ENCODE peak calls at places on chromosomes 12 and 14, in five cellular contexts. One of them, this sample, is unnamed. For H3K9me3, the result is how much of the 10 kb centered on the place peaks cover.

GRCh38 chr14:34324363-34324795 is 137.7 kb downstream of the SPTSSA start:
- DNase-seq in left lung: no peak
- DNase-seq in tibial artery: no peak
- DNase-seq in gastrocnemius medialis: no peak
- DNase-seq in tibial nerve: no peak
- DNase-seq in this sample: no peak

GRCh38 chr14:42192659-42193425 is 586.2 kb downstream of the LRFN5 start:
- DNase-seq in left lung: no peak
- DNase-seq in tibial artery: no peak
- DNase-seq in gastrocnemius medialis: no peak
- DNase-seq in tibial nerve: no peak
- DNase-seq in this sample: no peak

GRCh38 chr14:68789798-68790655 is 2.8 kb downstream of the ZFP36L1 start:
- DNase-seq in left lung: no peak
- DNase-seq in tibial artery: no peak
- DNase-seq in gastrocnemius medialis: no peak
- DNase-seq in tibial nerve: no peak
- DNase-seq in this sample: peak

GRCh38 chr14:78666336-78667056 is 496.3 kb downstream of the NRXN3 start:
- DNase-seq in left lung: no peak
- DNase-seq in tibial artery: no peak
- DNase-seq in gastrocnemius medialis: no peak
- DNase-seq in tibial nerve: no peak
- DNase-seq in this sample: no peak

GRCh38 chr12:48917857-48918537 is 7.3 kb downstream of the FKBP11 start:
- DNase-seq in left lung: no peak
- DNase-seq in tibial artery: no peak
- DNase-seq in gastrocnemius medialis: no peak
- DNase-seq in tibial nerve: no peak
- DNase-seq in this sample: no peak

GRCh38 chr12:101823039-101823438 is 7.7 kb downstream of the GNPTAB start:
- DNase-seq in left lung: no peak
- DNase-seq in tibial artery: no peak
- DNase-seq in gastrocnemius medialis: peak
- DNase-seq in tibial nerve: no peak
- DNase-seq in this sample: no peak

GRCh38 chr12:56723889-56724659 is 1.0 kb downstream of the NACA start:
- DNase-seq in left lung: no peak
- DNase-seq in tibial artery: peak
- DNase-seq in gastrocnemius medialis: peak
- DNase-seq in tibial nerve: peak
- DNase-seq in this sample: peak

GRCh38 chr12:31245822-31246469 is 80.0 kb downstream of the SINHCAF start:
- DNase-seq in left lung: no peak
- DNase-seq in tibial artery: no peak
- DNase-seq in gastrocnemius medialis: no peak
- DNase-seq in tibial nerve: no peak
- DNase-seq in this sample: no peak

GRCh38 chr12:113479578-113480335 is 8.1 kb upstream of the LHX5 start:
- DNase-seq in left lung: no peak
- DNase-seq in tibial artery: no peak
- DNase-seq in gastrocnemius medialis: no peak
- DNase-seq in tibial nerve: no peak
- DNase-seq in this sample: no peak

GRCh38 chr12:1691123-1692007 is 495 bp downstream of the ADIPOR2 start:
- DNase-seq in left lung: peak
- DNase-seq in tibial artery: peak
- DNase-seq in gastrocnemius medialis: no peak
- DNase-seq in tibial nerve: no peak
- DNase-seq in this sample: peak

GRCh38 chr14:92471919-92472318 is 41.7 kb upstream of the RIN3 start:
- DNase-seq in left lung: no peak
- DNase-seq in tibial artery: no peak
- DNase-seq in gastrocnemius medialis: no peak
- DNase-seq in tibial nerve: no peak
- DNase-seq in this sample: no peak
- H3K27ac ChIP-seq in left lung: no peak
- H3K27ac ChIP-seq in tibial artery: no peak
- H3K27ac ChIP-seq in gastrocnemius medialis: no peak
- H3K27ac ChIP-seq in tibial nerve: no peak
- H3K27ac ChIP-seq in this sample: no peak

GRCh38 chr14:106838991-106839769 is 1312.8 kb downstream of the TMEM121 start:
- DNase-seq in left lung: no peak
- DNase-seq in tibial artery: no peak
- DNase-seq in gastrocnemius medialis: no peak
- DNase-seq in tibial nerve: no peak
- DNase-seq in this sample: no peak
- H3K9me3 ChIP-seq in left lung: under half
- H3K9me3 ChIP-seq in tibial artery: under half
- H3K9me3 ChIP-seq in gastrocnemius medialis: under half
- H3K9me3 ChIP-seq in tibial nerve: under half
- H3K9me3 ChIP-seq in this sample: under half

GRCh38 chr14:92625213-92625612 is 111.6 kb downstream of the RIN3 start:
- DNase-seq in left lung: no peak
- DNase-seq in tibial artery: no peak
- DNase-seq in gastrocnemius medialis: no peak
- DNase-seq in tibial nerve: no peak
- DNase-seq in this sample: no peak
- H3K27ac ChIP-seq in left lung: peak
- H3K27ac ChIP-seq in tibial artery: no peak
- H3K27ac ChIP-seq in gastrocnemius medialis: no peak
- H3K27ac ChIP-seq in tibial nerve: peak
- H3K27ac ChIP-seq in this sample: peak

DNA sequence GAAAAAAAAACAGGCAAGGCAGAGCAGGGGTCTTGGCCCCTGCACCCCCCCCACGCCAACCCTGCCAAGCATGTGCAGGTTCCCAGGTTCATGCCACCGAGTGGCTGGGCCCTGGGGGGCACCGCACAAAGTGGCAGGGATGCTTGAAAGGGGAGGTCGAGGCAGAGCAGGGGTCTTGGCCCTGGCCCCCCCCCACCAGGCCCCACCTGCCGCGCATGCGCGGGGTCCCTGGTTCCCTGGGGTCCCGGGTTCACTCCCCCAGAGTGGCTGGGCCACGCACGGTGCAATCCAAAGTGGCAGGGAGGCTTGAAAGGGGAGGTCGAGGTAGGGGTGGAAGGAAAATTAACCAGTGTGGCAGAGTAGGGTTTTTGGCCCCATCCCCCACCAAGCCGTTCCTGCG is 312.2 kb downstream of the ALG10 start:
- DNase-seq in left lung: no peak
- DNase-seq in tibial artery: no peak
- DNase-seq in gastrocnemius medialis: no peak
- DNase-seq in tibial nerve: no peak
- DNase-seq in this sample: no peak
- H3K9me3 ChIP-seq in left lung: half or more
- H3K9me3 ChIP-seq in tibial artery: under half
- H3K9me3 ChIP-seq in gastrocnemius medialis: under half
- H3K9me3 ChIP-seq in tibial nerve: half or more
- H3K9me3 ChIP-seq in this sample: under half

GRCh38 chr12:110538869-110539622 is 36.9 kb downstream of the RAD9B start:
- DNase-seq in left lung: no peak
- DNase-seq in tibial artery: no peak
- DNase-seq in gastrocnemius medialis: peak
- DNase-seq in tibial nerve: no peak
- DNase-seq in this sample: no peak
- H3K27ac ChIP-seq in left lung: no peak
- H3K27ac ChIP-seq in tibial artery: peak
- H3K27ac ChIP-seq in gastrocnemius medialis: peak
- H3K27ac ChIP-seq in tibial nerve: peak
- H3K27ac ChIP-seq in this sample: peak

DNA sequence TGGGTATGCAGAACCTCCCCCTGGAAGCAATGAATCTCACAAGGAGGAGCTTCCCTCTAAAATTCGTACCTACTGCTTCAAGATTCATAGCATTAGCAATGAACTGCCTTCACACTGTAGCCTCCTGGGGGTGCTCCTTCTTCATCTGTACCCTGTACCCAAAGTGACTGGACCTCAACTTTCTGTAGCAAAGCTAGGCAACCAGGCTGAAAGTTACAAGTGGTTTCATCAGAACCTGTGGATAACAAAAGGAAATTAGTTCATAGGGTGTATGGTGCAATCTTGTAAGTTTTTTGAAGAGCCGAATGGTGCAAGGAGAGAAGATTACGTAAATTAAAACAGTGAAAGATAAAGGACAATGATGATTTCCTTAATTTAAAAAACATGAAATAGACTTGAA is 1541.7 kb upstream of the FLRT2 start:
- DNase-seq in left lung: no peak
- DNase-seq in tibial artery: no peak
- DNase-seq in gastrocnemius medialis: no peak
- DNase-seq in tibial nerve: no peak
- DNase-seq in this sample: no peak
- H3K9me3 ChIP-seq in left lung: under half
- H3K9me3 ChIP-seq in tibial artery: under half
- H3K9me3 ChIP-seq in gastrocnemius medialis: under half
- H3K9me3 ChIP-seq in tibial nerve: under half
- H3K9me3 ChIP-seq in this sample: under half

DNA sequence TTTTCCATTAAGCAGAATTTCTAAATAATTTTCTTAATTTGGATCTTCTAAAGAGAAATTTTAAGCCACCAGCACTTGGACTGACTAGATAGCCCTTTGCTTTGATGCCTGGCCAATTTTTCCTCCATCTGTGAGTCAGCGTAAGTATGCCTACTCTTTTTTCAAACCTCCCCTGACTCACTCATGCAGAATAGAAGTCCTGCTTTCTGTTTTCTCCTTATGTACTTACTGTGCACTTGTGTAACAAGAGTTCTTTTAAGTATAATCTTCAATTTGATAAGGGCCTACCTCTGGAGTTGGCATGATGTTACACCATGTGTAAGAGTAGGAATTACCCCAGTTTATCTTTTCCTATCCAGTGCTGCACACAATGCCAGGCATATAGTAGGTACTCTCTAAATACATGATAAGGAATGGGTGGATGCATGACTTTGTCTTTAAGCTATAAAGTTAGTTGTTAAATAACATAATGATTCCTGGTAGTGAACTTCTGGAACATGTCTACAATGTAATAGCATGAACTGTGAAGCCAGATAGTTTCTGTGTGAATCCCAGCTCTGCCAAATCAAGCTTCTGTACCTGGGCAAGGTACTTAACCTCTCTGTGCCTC is 329.6 kb downstream of the TMTC2 start:
- DNase-seq in left lung: no peak
- DNase-seq in tibial artery: no peak
- DNase-seq in gastrocnemius medialis: peak
- DNase-seq in tibial nerve: no peak
- DNase-seq in this sample: peak
- H3K27ac ChIP-seq in left lung: peak
- H3K27ac ChIP-seq in tibial artery: no peak
- H3K27ac ChIP-seq in gastrocnemius medialis: no peak
- H3K27ac ChIP-seq in tibial nerve: no peak
- H3K27ac ChIP-seq in this sample: peak

GRCh38 chr14:105856676-105857222 is 330.4 kb downstream of the TMEM121 start:
- DNase-seq in left lung: peak
- DNase-seq in tibial artery: no peak
- DNase-seq in gastrocnemius medialis: no peak
- DNase-seq in tibial nerve: no peak
- DNase-seq in this sample: peak
- H3K9me3 ChIP-seq in left lung: under half
- H3K9me3 ChIP-seq in tibial artery: under half
- H3K9me3 ChIP-seq in gastrocnemius medialis: under half
- H3K9me3 ChIP-seq in tibial nerve: under half
- H3K9me3 ChIP-seq in this sample: under half

GRCh38 chr14:69985456-69985855 is 106.2 kb downstream of the SMOC1 start:
- DNase-seq in left lung: no peak
- DNase-seq in tibial artery: peak
- DNase-seq in gastrocnemius medialis: no peak
- DNase-seq in tibial nerve: no peak
- DNase-seq in this sample: no peak
- H3K27ac ChIP-seq in left lung: no peak
- H3K27ac ChIP-seq in tibial artery: no peak
- H3K27ac ChIP-seq in gastrocnemius medialis: no peak
- H3K27ac ChIP-seq in tibial nerve: peak
- H3K27ac ChIP-seq in this sample: no peak

This sample was measured in sigmoid colon.